ENCODE peak calls at places on chromosomes 5 and 9, in seven cellular contexts. W, K, L, C, E, Q and Z are unnamed samples.

GRCh38 chr5:149404746-149405549 is 25.9 kb upstream of the IL17B start:
- DNase-seq in E (no peak), K (no peak), Q (no peak), L (peak; percentile 87), C (no peak), W (no peak), Z (no peak)

GRCh38 chr5:23072179-23072578 is 219.0 kb upstream of the CDH12 start:
- DNase-seq in W (no peak), Q (peak; percentile 34), E (no peak), L (no peak), C (no peak), K (no peak), Z (no peak)

GRCh38 chr9:70389642-70390266 is 24.7 kb downstream of the KLF9 start:
- DNase-seq in Q (no peak), C (no peak), W (no peak), K (no peak), E (no peak), L (peak; percentile 65), Z (no peak)

GRCh38 chr5:179163236-179164155 is 103.3 kb downstream of the ZNF354C start:
- DNase-seq in Q (no peak), K (no peak), C (no peak), E (no peak), L (no peak), W (no peak), Z (no peak)

GRCh38 chr9:7223981-7224380 is 466.2 kb downstream of the KDM4C start:
- DNase-seq in C (no peak), L (no peak), K (no peak), W (no peak), Q (no peak), E (no peak), Z (no peak)

GRCh38 chr5:28403846-28404245 is 1365.5 kb upstream of the CDH9 start:
- DNase-seq in L (no peak), C (no peak), E (no peak), Q (no peak), W (no peak), K (no peak), Z (no peak)

GRCh38 chr9:109307380-109308240 is 13.2 kb downstream of the EPB41L4B start:
- DNase-seq in K (no peak), Q (no peak), L (no peak), W (no peak), C (no peak), E (no peak), Z (no peak)

GRCh38 chr9:38276751-38277439 is 115.6 kb upstream of the ALDH1B1 start:
- DNase-seq in W (no peak), Q (no peak), E (no peak), L (no peak), C (no peak), K (no peak), Z (no peak)

GRCh38 chr5:111308951-111309350 is 84.8 kb downstream of the CAMK4 start:
- DNase-seq in L (no peak), C (no peak), Q (no peak), W (peak; percentile 25), K (no peak), E (no peak), Z (no peak)

GRCh38 chr5:1336749-1337489 is 8.0 kb downstream of the CLPTM1L start:
- DNase-seq in Q (peak; percentile 47), W (no peak), E (no peak), C (no peak), L (no peak), K (no peak), Z (no peak)

GRCh38 chr5:154740483-154740882 is 14.7 kb upstream of the LARP1 start:
- DNase-seq in Q (no peak), E (no peak), C (no peak), K (no peak), L (peak; percentile 62), W (no peak), Z (no peak)

GRCh38 chr9:74645007-74645639 is 148.0 kb downstream of the RORB start:
- DNase-seq in W (peak; percentile 40), L (peak; percentile 26), K (peak; percentile 10), C (no peak), E (no peak), Q (peak; percentile 35), Z (no peak)

GRCh38 chr5:177607452-177608192 is 7.7 kb downstream of the B4GALT7 start:
- DNase-seq in E (peak; percentile 31), C (peak; percentile 16), K (peak; percentile 37), Q (peak; percentile 69), W (peak; percentile 83), L (peak; percentile 77), Z (peak; percentile 50)

GRCh38 chr9:6895754-6896153 is 138.0 kb downstream of the KDM4C start:
- DNase-seq in Q (no peak), L (no peak), W (no peak), K (no peak), C (no peak), E (no peak), Z (no peak)

GRCh38 chr9:107489687-107490605 is at the start of gene KLF4:
- DNase-seq in E (peak; percentile 23), Q (peak; percentile 90), C (peak; percentile 5), L (peak; percentile 96), K (peak; percentile 89), W (peak; percentile 89), Z (peak; percentile 26)

GRCh38 chr5:10536931-10537579 is 26.8 kb upstream of the ANKRD33B start:
- DNase-seq in L (no peak), E (no peak), C (no peak), K (no peak), W (no peak), Q (peak; percentile 59), Z (no peak)